ENCODE peak calls at places on chromosome 12, in eight cellular contexts. One of them, this sample, is unnamed.
A peak's percentile ranks its signal among the peaks of the same experiment; 100 is the strongest.

GRCh38 chr12:121678721-121679300 is 9.4 kb upstream of the MORN3 start:
- DNase-seq in K562: peak; percentile 33
- DNase-seq in epithelial cell of esophagus: no peak
- DNase-seq in chondrocyte: no peak
- DNase-seq in heart right ventricle: no peak
- DNase-seq in vagina: no peak
- DNase-seq in ovary: no peak
- DNase-seq in fibroblast of lung: no peak
- DNase-seq in this sample: peak; percentile 30

GRCh38 chr12:104958946-104959841 is 1.1 kb upstream of the SLC41A2 start:
- DNase-seq in epithelial cell of esophagus: no peak
- DNase-seq in chondrocyte: no peak
- DNase-seq in fibroblast of lung: peak; percentile 61
- DNase-seq in K562: peak; percentile 45
- DNase-seq in ovary: no peak
- DNase-seq in vagina: no peak
- DNase-seq in heart right ventricle: no peak
- DNase-seq in this sample: no peak

GRCh38 chr12:110794623-110795280 is 52.0 kb upstream of the CCDC63 start:
- DNase-seq in K562: no peak
- DNase-seq in heart right ventricle: peak; percentile 72
- DNase-seq in chondrocyte: no peak
- DNase-seq in epithelial cell of esophagus: no peak
- DNase-seq in fibroblast of lung: no peak
- DNase-seq in ovary: no peak
- DNase-seq in vagina: no peak
- DNase-seq in this sample: no peak

GRCh38 chr12:122081697-122082221 is 3.2 kb downstream of the MLXIP start:
- DNase-seq in fibroblast of lung: no peak
- DNase-seq in vagina: no peak
- DNase-seq in chondrocyte: peak; percentile 41
- DNase-seq in heart right ventricle: peak; percentile 69
- DNase-seq in ovary: peak; percentile 68
- DNase-seq in epithelial cell of esophagus: no peak
- DNase-seq in K562: no peak
- DNase-seq in this sample: no peak

GRCh38 chr12:116689586-116689985 is 48.3 kb downstream of the SPRING1 start:
- DNase-seq in vagina: no peak
- DNase-seq in ovary: no peak
- DNase-seq in fibroblast of lung: no peak
- DNase-seq in chondrocyte: no peak
- DNase-seq in heart right ventricle: no peak
- DNase-seq in K562: no peak
- DNase-seq in epithelial cell of esophagus: no peak
- DNase-seq in this sample: no peak

GRCh38 chr12:6205144-6205539 is 4.9 kb downstream of the CD9 start:
- DNase-seq in heart right ventricle: peak; percentile 79
- DNase-seq in chondrocyte: no peak
- DNase-seq in K562: no peak
- DNase-seq in epithelial cell of esophagus: no peak
- DNase-seq in ovary: peak; percentile 74
- DNase-seq in fibroblast of lung: no peak
- DNase-seq in vagina: no peak
- DNase-seq in this sample: no peak

GRCh38 chr12:102005256-102005655 is 56.5 kb downstream of the WASHC3 start:
- DNase-seq in ovary: no peak
- DNase-seq in fibroblast of lung: no peak
- DNase-seq in chondrocyte: no peak
- DNase-seq in vagina: no peak
- DNase-seq in heart right ventricle: no peak
- DNase-seq in K562: no peak
- DNase-seq in epithelial cell of esophagus: no peak
- DNase-seq in this sample: no peak

GRCh38 chr12:124617615-124618014 is 50.2 kb upstream of the NCOR2 start:
- DNase-seq in K562: peak; percentile 51
- DNase-seq in chondrocyte: no peak
- DNase-seq in epithelial cell of esophagus: no peak
- DNase-seq in vagina: no peak
- DNase-seq in ovary: no peak
- DNase-seq in fibroblast of lung: no peak
- DNase-seq in heart right ventricle: peak; percentile 53
- DNase-seq in this sample: no peak

GRCh38 chr12:6361834-6362233 is 13.5 kb downstream of the SCNN1A start:
- DNase-seq in heart right ventricle: no peak
- DNase-seq in ovary: no peak
- DNase-seq in vagina: no peak
- DNase-seq in chondrocyte: peak; percentile 82
- DNase-seq in epithelial cell of esophagus: peak; percentile 69
- DNase-seq in K562: no peak
- DNase-seq in fibroblast of lung: peak; percentile 45
- DNase-seq in this sample: no peak

GRCh38 chr12:51972849-51973273 is 21.4 kb downstream of the ACVR1B start:
- DNase-seq in fibroblast of lung: peak; percentile 92
- DNase-seq in heart right ventricle: no peak
- DNase-seq in chondrocyte: no peak
- DNase-seq in epithelial cell of esophagus: peak; percentile 78
- DNase-seq in K562: peak; percentile 48
- DNase-seq in vagina: no peak
- DNase-seq in ovary: no peak
- DNase-seq in this sample: peak; percentile 84

GRCh38 chr12:124337628-124338027 is 42.7 kb downstream of the RFLNA start:
- DNase-seq in ovary: no peak
- DNase-seq in K562: no peak
- DNase-seq in heart right ventricle: no peak
- DNase-seq in fibroblast of lung: no peak
- DNase-seq in chondrocyte: no peak
- DNase-seq in epithelial cell of esophagus: no peak
- DNase-seq in vagina: no peak
- DNase-seq in this sample: no peak

GRCh38 chr12:27180862-27181261 is 63.2 kb upstream of the STK38L start:
- DNase-seq in epithelial cell of esophagus: no peak
- DNase-seq in heart right ventricle: no peak
- DNase-seq in K562: no peak
- DNase-seq in vagina: no peak
- DNase-seq in chondrocyte: no peak
- DNase-seq in ovary: no peak
- DNase-seq in fibroblast of lung: peak; percentile 56
- DNase-seq in this sample: no peak

GRCh38 chr12:2976581-2976996 is 17.4 kb downstream of the TEAD4 start:
- DNase-seq in vagina: no peak
- DNase-seq in ovary: no peak
- DNase-seq in fibroblast of lung: no peak
- DNase-seq in chondrocyte: no peak
- DNase-seq in epithelial cell of esophagus: no peak
- DNase-seq in heart right ventricle: no peak
- DNase-seq in K562: peak; percentile 47
- DNase-seq in this sample: no peak

GRCh38 chr12:102957339-102958050 is at the start of gene ASCL1:
- DNase-seq in ovary: no peak
- DNase-seq in chondrocyte: no peak
- DNase-seq in heart right ventricle: no peak
- DNase-seq in fibroblast of lung: peak; percentile 33
- DNase-seq in vagina: no peak
- DNase-seq in K562: no peak
- DNase-seq in epithelial cell of esophagus: peak; percentile 33
- DNase-seq in this sample: no peak

GRCh38 chr12:98422809-98423208 is 92.6 kb upstream of the TMPO start:
- DNase-seq in epithelial cell of esophagus: peak; percentile 35
- DNase-seq in K562: no peak
- DNase-seq in heart right ventricle: no peak
- DNase-seq in fibroblast of lung: no peak
- DNase-seq in ovary: no peak
- DNase-seq in chondrocyte: no peak
- DNase-seq in vagina: no peak
- DNase-seq in this sample: no peak
- TF ChIP-seq CTCF in epithelial cell of esophagus: peak; percentile 31
- TF ChIP-seq CTCF in K562: peak; percentile 50
- TF ChIP-seq CTCF in heart right ventricle: no peak
- TF ChIP-seq CTCF in fibroblast of lung: no peak
- TF ChIP-seq CTCF in ovary: no peak
- TF ChIP-seq CTCF in chondrocyte: peak; percentile 41
- TF ChIP-seq CTCF in vagina: no peak
- TF ChIP-seq CTCF in this sample: no peak

GRCh38 chr12:57175428-57176138 is 28.2 kb upstream of the LRP1-AS start:
- DNase-seq in chondrocyte: peak; percentile 93
- DNase-seq in K562: peak; percentile 86
- DNase-seq in ovary: peak; percentile 90
- DNase-seq in epithelial cell of esophagus: peak; percentile 99
- DNase-seq in heart right ventricle: peak; percentile 73
- DNase-seq in fibroblast of lung: peak; percentile 68
- DNase-seq in vagina: no peak
- DNase-seq in this sample: peak; percentile 72

GRCh38 chr12:57177354-57177753 is 29.9 kb upstream of the LRP1-AS start:
- DNase-seq in vagina: no peak
- DNase-seq in ovary: peak; percentile 57
- DNase-seq in epithelial cell of esophagus: no peak
- DNase-seq in K562: no peak
- DNase-seq in fibroblast of lung: no peak
- DNase-seq in heart right ventricle: no peak
- DNase-seq in chondrocyte: no peak
- DNase-seq in this sample: no peak

GRCh38 chr12:57176846-57177245 is 29.4 kb upstream of the LRP1-AS start:
- DNase-seq in K562: no peak
- DNase-seq in ovary: no peak
- DNase-seq in chondrocyte: no peak
- DNase-seq in vagina: no peak
- DNase-seq in fibroblast of lung: no peak
- DNase-seq in heart right ventricle: no peak
- DNase-seq in epithelial cell of esophagus: peak; percentile 78
- DNase-seq in this sample: no peak

GRCh38 chr12:57178213-57178612 is 30.8 kb upstream of the LRP1-AS start:
- DNase-seq in heart right ventricle: no peak
- DNase-seq in chondrocyte: no peak
- DNase-seq in vagina: no peak
- DNase-seq in fibroblast of lung: no peak
- DNase-seq in ovary: no peak
- DNase-seq in K562: no peak
- DNase-seq in epithelial cell of esophagus: no peak
- DNase-seq in this sample: no peak

DNA sequence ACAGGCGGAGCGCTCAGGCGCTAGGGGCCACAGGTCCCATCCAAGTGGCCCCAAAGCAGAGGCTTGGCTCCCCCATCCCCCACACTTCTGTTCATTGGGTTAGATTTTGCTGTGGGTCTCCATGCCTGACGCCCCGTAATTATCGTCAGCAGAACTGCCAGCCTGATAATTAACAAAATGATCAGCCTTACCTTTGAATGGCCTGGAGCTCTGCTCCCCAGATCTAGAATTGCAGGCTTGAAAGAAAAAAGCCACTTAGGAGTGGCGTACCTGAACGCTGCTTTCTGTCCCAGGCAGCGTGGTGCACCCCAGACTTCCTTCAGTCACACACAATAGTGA is 28.7 kb upstream of the LRP1-AS start:
- DNase-seq in ovary: no peak
- DNase-seq in K562: no peak
- DNase-seq in vagina: no peak
- DNase-seq in heart right ventricle: no peak
- DNase-seq in chondrocyte: no peak
- DNase-seq in epithelial cell of esophagus: no peak
- DNase-seq in fibroblast of lung: no peak
- DNase-seq in this sample: no peak
- TF ChIP-seq CTCF in ovary: no peak
- TF ChIP-seq CTCF in K562: no peak
- TF ChIP-seq CTCF in vagina: no peak
- TF ChIP-seq CTCF in heart right ventricle: no peak
- TF ChIP-seq CTCF in chondrocyte: peak; percentile 68
- TF ChIP-seq CTCF in epithelial cell of esophagus: no peak
- TF ChIP-seq CTCF in fibroblast of lung: no peak
- TF ChIP-seq CTCF in this sample: peak; percentile 0

DNA sequence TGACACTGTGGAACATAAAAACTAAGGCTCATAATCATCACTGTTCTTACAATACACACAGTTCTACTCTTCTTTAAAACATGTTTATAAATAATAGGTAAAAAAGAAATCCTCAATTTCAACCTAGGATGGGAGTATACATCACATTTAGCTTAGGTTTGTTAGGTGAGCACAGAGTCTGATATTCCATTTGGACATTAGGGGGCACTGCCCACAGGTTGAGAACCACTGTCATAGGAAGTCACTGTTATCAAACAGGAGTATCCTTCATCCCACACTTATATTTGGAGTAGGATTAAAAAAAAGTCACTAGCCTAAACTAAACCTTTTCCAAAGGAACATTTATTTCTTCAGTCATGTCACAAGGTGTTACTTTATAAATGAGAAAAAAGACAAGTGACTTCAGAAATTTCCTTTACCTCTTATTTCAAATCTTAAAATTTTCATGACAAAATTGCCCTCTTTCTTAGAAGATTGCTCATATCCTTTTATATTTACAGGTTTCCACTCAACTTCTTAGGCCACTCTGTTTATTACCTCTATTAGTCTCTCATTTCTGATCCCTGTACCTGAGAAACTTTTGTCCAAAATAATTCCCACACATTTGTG is 240.6 kb downstream of the CPNE8 start:
- DNase-seq in heart right ventricle: no peak
- DNase-seq in ovary: no peak
- DNase-seq in fibroblast of lung: no peak
- DNase-seq in K562: no peak
- DNase-seq in chondrocyte: no peak
- DNase-seq in epithelial cell of esophagus: peak; percentile 55
- DNase-seq in vagina: no peak
- DNase-seq in this sample: no peak
- TF ChIP-seq CTCF in heart right ventricle: peak; percentile 44
- TF ChIP-seq CTCF in ovary: no peak
- TF ChIP-seq CTCF in fibroblast of lung: peak; percentile 61
- TF ChIP-seq CTCF in K562: peak; percentile 45
- TF ChIP-seq CTCF in chondrocyte: peak; percentile 79
- TF ChIP-seq CTCF in epithelial cell of esophagus: peak; percentile 78
- TF ChIP-seq CTCF in vagina: no peak
- TF ChIP-seq CTCF in this sample: peak; percentile 34

GRCh38 chr12:112297188-112297587 is 85.0 kb downstream of the HECTD4 start:
- DNase-seq in vagina: no peak
- DNase-seq in ovary: no peak
- DNase-seq in epithelial cell of esophagus: no peak
- DNase-seq in fibroblast of lung: no peak
- DNase-seq in chondrocyte: no peak
- DNase-seq in K562: no peak
- DNase-seq in heart right ventricle: no peak
- DNase-seq in this sample: no peak

GRCh38 chr12:112299704-112300103 is 82.5 kb downstream of the HECTD4 start:
- DNase-seq in epithelial cell of esophagus: no peak
- DNase-seq in fibroblast of lung: no peak
- DNase-seq in ovary: no peak
- DNase-seq in chondrocyte: no peak
- DNase-seq in K562: no peak
- DNase-seq in vagina: no peak
- DNase-seq in heart right ventricle: no peak
- DNase-seq in this sample: no peak

GRCh38 chr12:112296183-112296582 is 86.0 kb downstream of the HECTD4 start:
- DNase-seq in vagina: no peak
- DNase-seq in K562: no peak
- DNase-seq in fibroblast of lung: no peak
- DNase-seq in chondrocyte: no peak
- DNase-seq in epithelial cell of esophagus: no peak
- DNase-seq in heart right ventricle: no peak
- DNase-seq in ovary: no peak
- DNase-seq in this sample: no peak

DNA sequence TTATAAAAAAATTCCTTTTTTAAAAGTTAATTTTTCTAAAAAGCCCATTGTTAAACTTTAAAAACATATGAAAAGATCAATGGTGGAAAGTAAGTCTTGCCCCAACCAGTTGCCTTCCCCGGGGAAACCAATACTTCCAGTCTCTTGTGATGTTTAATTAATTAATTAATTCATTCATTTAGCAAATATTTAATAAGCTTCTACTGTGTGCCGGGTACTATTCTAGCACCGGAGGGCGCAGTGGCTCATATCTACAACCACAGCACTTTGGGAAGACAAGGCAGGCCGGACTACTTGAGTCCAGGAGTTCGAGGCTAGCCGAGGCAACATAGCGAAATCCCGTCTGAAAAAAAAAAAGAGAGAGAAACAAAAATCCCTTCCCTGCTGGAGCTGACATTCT is 87.4 kb downstream of the HECTD4 start:
- DNase-seq in vagina: no peak
- DNase-seq in K562: no peak
- DNase-seq in fibroblast of lung: no peak
- DNase-seq in heart right ventricle: no peak
- DNase-seq in chondrocyte: no peak
- DNase-seq in epithelial cell of esophagus: peak; percentile 35
- DNase-seq in ovary: no peak
- DNase-seq in this sample: no peak
- TF ChIP-seq CTCF in vagina: no peak
- TF ChIP-seq CTCF in K562: peak; percentile 56
- TF ChIP-seq CTCF in fibroblast of lung: peak; percentile 27
- TF ChIP-seq CTCF in heart right ventricle: peak; percentile 9
- TF ChIP-seq CTCF in chondrocyte: peak; percentile 44
- TF ChIP-seq CTCF in epithelial cell of esophagus: peak; percentile 20
- TF ChIP-seq CTCF in ovary: no peak
- TF ChIP-seq CTCF in this sample: no peak